ENCODE peak calls at places on chromosomes 11 and 22, in six cellular contexts. J is neuronal stem cell, D is IMR-90, C is mesenchymal stem cell, E is H9, T is trophoblast cell. K is an unnamed sample.

GRCh38 chr11:67606150-67606476 is 623 bp upstream of the NDUFV1 start:
- DNase-seq in D (peak; percentile 41), T (no peak), E (no peak), J (no peak), C (no peak), K (no peak)

GRCh38 chr11:32527776-32528175 is 55.9 kb upstream of the EIF3M start:
- DNase-seq in E (no peak), C (no peak), T (no peak), D (no peak), J (no peak), K (no peak)

GRCh38 chr11:15258433-15259350 is 144.0 kb downstream of the INSC start:
- DNase-seq in J (no peak), E (no peak), D (peak; percentile 34), T (no peak), C (peak; percentile 54), K (no peak)

GRCh38 chr11:126840975-126841374 is 159.6 kb downstream of the KIRREL3 start:
- DNase-seq in C (no peak), J (no peak), D (no peak), T (no peak), E (no peak), K (no peak)

GRCh38 chr11:34050967-34051348 is 573 bp upstream of the CAPRIN1 start:
- DNase-seq in D (peak; percentile 30), T (no peak), C (peak; percentile 71), J (no peak), E (no peak), K (no peak)

GRCh38 chr11:74702383-74703007 is 28.7 kb downstream of the CHRDL2 start:
- DNase-seq in E (peak; percentile 80), C (peak; percentile 74), J (peak; percentile 79), D (peak; percentile 76), T (peak; percentile 29), K (peak; percentile 49)

GRCh38 chr11:95154514-95154913 is 64.9 kb downstream of the ENDOD1 start:
- DNase-seq in D (peak; percentile 19), J (peak; percentile 49), C (peak; percentile 72), E (peak; percentile 74), T (peak; percentile 27), K (peak; percentile 65)

GRCh38 chr11:17389205-17389956 is 922 bp upstream of the KCNJ11 start:
- DNase-seq in T (peak; percentile 13), C (peak; percentile 48), E (peak; percentile 87), J (peak; percentile 77), D (peak; percentile 11), K (peak; percentile 92)

GRCh38 chr11:18775492-18776292 is 15.9 kb downstream of the PTPN5 start:
- DNase-seq in D (peak; percentile 31), J (peak; percentile 75), C (peak; percentile 44), T (peak; percentile 27), E (peak; percentile 82), K (peak; percentile 46)

GRCh38 chr11:55920537-55920936 is 6.2 kb upstream of the OR5W2 start:
- DNase-seq in T (no peak), J (no peak), E (no peak), D (no peak), C (no peak), K (no peak)

GRCh38 chr11:126465573-126466287 is 110.2 kb downstream of the ST3GAL4 start:
- DNase-seq in C (no peak), T (no peak), D (no peak), E (no peak), J (no peak), K (no peak)

GRCh38 chr11:101909087-101909486 is 5.7 kb upstream of the CEP126 start:
- DNase-seq in J (no peak), E (no peak), T (no peak), D (no peak), C (no peak), K (no peak)

GRCh38 chr11:44619931-44620725 is 54.7 kb downstream of the CD82 start:
- DNase-seq in T (no peak), E (peak; percentile 20), J (no peak), C (no peak), D (no peak), K (no peak)

GRCh38 chr22:17110791-17111550 is 10.2 kb downstream of the TMEM121B start:
- DNase-seq in E (no peak), C (no peak), D (no peak), J (no peak), T (no peak), K (no peak)

GRCh38 chr11:46305295-46305694 is 27.8 kb downstream of the CREB3L1 start:
- DNase-seq in J (no peak), C (peak; percentile 76), E (no peak), D (peak; percentile 35), T (peak; percentile 29), K (no peak)

GRCh38 chr22:23065069-23065451 is 5.3 kb upstream of the GNAZ start:
- DNase-seq in J (no peak), C (no peak), T (no peak), E (peak; percentile 11), D (no peak), K (no peak)

GRCh38 chr11:24373516-24373915 is 123.3 kb upstream of the LUZP2 start:
- DNase-seq in C (peak; percentile 81), E (no peak), D (peak; percentile 3), T (no peak), J (no peak), K (no peak)

GRCh38 chr11:1542267-1542666 is 29.8 kb downstream of the DUSP8 start:
- DNase-seq in J (no peak), D (no peak), T (no peak), C (no peak), E (no peak), K (no peak)

GRCh38 chr11:77102246-77103210 is at the start of gene OMP:
- DNase-seq in C (no peak), D (no peak), T (no peak), J (no peak), E (no peak), K (no peak)

GRCh38 chr22:41062146-41062545 is 30.2 kb upstream of the EP300 start:
- DNase-seq in D (no peak), J (no peak), T (no peak), C (no peak), E (no peak), K (no peak)

GRCh38 chr11:34330653-34331052 is 27.2 kb downstream of the ABTB2 start:
- DNase-seq in T (no peak), D (no peak), J (no peak), E (no peak), C (no peak), K (no peak)

GRCh38 chr22:48242461-48242864 is 1480.0 kb downstream of the TBC1D22A start:
- DNase-seq in T (no peak), E (peak; percentile 10), C (no peak), D (no peak), J (no peak), K (peak; percentile 24)

GRCh38 chr11:111745719-111746504 is 20.3 kb downstream of the PPP2R1B start:
- DNase-seq in T (no peak), D (peak; percentile 75), C (peak; percentile 78), J (no peak), E (no peak), K (no peak)

GRCh38 chr11:117950999-117951961 is 22.1 kb upstream of the TMPRSS13 start:
- DNase-seq in D (no peak), E (no peak), J (no peak), C (no peak), T (no peak), K (no peak)

GRCh38 chr11:93492464-93493251 is 50.5 kb downstream of the SMCO4 start:
- DNase-seq in E (no peak), D (no peak), C (no peak), J (no peak), T (no peak), K (no peak)
- H3K4me1 ChIP-seq in E (peaks cover 25% of the 10 kb centered on the region), D (peaks cover 1% of the 10 kb centered on the region), C (peaks cover 27% of the 10 kb centered on the region), J (peaks cover 29% of the 10 kb centered on the region), T (no peaks in the 10 kb centered on the region), K (peaks cover 10% of the 10 kb centered on the region)

GRCh38 chr11:20937826-20938225 is 268.4 kb downstream of the NELL1 start:
- DNase-seq in J (no peak), E (no peak), D (no peak), T (no peak), C (no peak), K (no peak)
- H4K91ac ChIP-seq in J (no peak overlapping the region), E (no peak overlapping the region), D (no peak overlapping the region), T (no peak overlapping the region), C (no peak overlapping the region), K (no peak overlapping the region)

DNA sequence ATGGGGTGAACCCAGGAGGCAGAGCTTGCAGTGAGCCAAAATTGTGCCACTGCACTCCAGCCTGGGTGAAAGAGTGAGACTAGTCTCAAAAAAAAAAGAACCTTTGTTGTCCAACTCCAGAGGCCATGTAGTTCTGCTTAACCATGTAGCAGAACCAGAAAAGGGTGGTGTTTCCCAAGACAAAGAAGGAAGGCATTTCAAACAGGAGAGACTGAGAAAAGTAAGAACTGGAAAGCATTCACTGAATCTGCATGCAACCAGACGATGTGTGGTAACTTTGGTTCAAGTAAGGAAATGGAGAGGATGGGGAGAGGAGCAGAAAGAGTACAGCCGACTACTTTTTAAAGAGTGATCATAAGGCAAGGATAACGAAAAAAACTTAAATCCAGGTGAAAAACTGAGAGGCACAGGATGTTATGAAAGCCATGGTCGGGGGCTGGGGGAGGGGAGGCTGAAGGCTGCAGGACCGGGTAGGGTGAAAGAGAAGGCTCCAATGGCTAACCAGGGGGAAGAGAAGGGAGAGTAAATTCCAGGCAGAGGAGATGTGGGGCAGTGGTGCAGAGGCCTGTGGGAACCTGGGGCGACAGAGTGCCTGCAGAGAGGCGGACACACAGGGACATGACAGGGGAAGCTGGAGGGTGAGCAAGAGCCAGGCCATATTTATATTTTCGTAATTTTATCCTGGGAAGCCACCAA is 48.8 kb downstream of the MAPK1 start:
- DNase-seq in T (no peak), J (no peak), E (peak; percentile 34), C (no peak), D (no peak), K (no peak)
- H3K4me1 ChIP-seq in T (no peaks in the 10 kb centered on the region), J (peaks cover 9% of the 10 kb centered on the region), E (peaks cover 4% of the 10 kb centered on the region), C (peaks cover 11% of the 10 kb centered on the region), D (peaks cover 11% of the 10 kb centered on the region), K (peaks cover 10% of the 10 kb centered on the region)

GRCh38 chr11:65714433-65714832 is 2.4 kb downstream of the KAT5 start:
- DNase-seq in T (no peak), D (no peak), E (no peak), C (no peak), J (no peak), K (no peak)

GRCh38 chr11:65711785-65712632 is at the start of gene KAT5:
- DNase-seq in D (peak; percentile 98), J (peak; percentile 99), C (peak; percentile 98), T (peak; percentile 98), E (peak; percentile 99), K (peak; percentile 91)

GRCh38 chr11:65712633-65713076 is 603 bp downstream of the KAT5 start:
- DNase-seq in J (no peak), D (no peak), E (no peak), C (no peak), T (no peak), K (no peak)

GRCh38 chr11:65716294-65716693 is 4.2 kb downstream of the KAT5 start:
- DNase-seq in T (no peak), E (no peak), C (no peak), J (no peak), D (no peak), K (no peak)

DNA sequence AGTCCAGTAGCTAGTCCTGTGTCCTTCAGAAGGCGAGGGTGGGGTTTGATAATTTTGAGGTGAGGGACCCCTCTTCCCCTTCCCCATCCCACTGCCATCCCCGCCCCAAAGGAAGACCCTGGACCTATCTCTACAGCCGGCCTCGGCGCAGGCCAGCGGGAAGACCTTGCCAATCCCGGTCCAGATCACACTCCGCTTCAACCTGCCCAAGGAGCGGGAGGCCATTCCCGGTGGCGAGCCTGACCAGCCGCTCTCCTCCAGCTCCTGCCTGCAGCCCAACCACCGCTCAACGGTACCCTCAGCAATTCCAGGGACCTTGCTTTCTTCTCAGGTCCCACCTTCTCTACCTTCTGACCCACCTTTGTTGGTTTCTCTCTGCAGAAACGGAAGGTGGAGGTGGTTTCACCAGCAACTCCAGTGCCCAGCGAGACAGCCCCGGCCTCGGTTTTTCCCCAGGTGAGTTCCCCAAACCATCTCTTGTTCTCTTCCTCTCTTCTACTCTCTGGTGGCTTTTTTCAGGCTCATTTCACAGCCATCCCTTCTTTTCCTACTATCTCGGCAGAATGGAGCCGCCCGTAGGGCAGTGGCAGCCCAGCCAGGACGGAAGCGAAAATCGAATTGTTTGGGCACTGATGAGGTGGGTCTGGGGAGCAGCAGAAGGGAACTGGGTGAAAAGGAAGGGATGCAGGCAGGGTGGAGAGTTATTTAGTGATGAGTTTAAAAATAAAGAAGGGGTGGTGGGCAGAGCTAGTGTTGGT is 1.3 kb downstream of the KAT5 start:
- DNase-seq in T (no peak), J (no peak), D (no peak), C (no peak), E (no peak), K (no peak)
- H4K91ac ChIP-seq in T (peak overlapping the region; percentile 20), J (no peak overlapping the region), D (no peak overlapping the region), C (no peak overlapping the region), E (no peak overlapping the region), K (no peak overlapping the region)

K was measured in H1.